ENCODE peak calls at places on chromosomes 7 and 10, in ten cellular contexts. Q is spleen; M is fibroblast of mammary gland; H is IMR-90; J is CD8-positive, alpha-beta T cell; G is thoracic aorta; A is AG10803; E is BJ; L is fibroblast of lung; T is epithelial cell of esophagus. K is an unnamed sample.

GRCh38 chr10:112503643-112504042 is 56.6 kb downstream of the VTI1A start:
- DNase-seq in E (no peak), J (no peak), Q (no peak), M (no peak), G (no peak), T (no peak), A (no peak), H (no peak), L (no peak), K (no peak)

GRCh38 chr10:79137404-79137803 is 68.6 kb downstream of the ZMIZ1 start:
- DNase-seq in L (peak), M (no peak), Q (no peak), T (no peak), J (no peak), A (no peak), E (no peak), H (no peak), G (no peak), K (no peak)

GRCh38 chr7:142669074-142669654 is 80.1 kb upstream of the PRSS1 start:
- DNase-seq in T (peak), M (peak), G (no peak), E (no peak), J (no peak), Q (no peak), L (peak), H (peak), A (peak), K (peak)

GRCh38 chr10:112283100-112283499 is at the start of gene TECTB:
- DNase-seq in M (no peak), G (no peak), L (no peak), A (no peak), T (no peak), E (no peak), J (no peak), H (no peak), Q (no peak), K (no peak)

GRCh38 chr10:132933308-132934042 is 8.9 kb downstream of the CFAP46 start:
- DNase-seq in T (no peak), Q (no peak), J (no peak), E (no peak), A (no peak), G (no peak), H (no peak), L (no peak), M (no peak), K (no peak)

GRCh38 chr7:154289119-154289518 is 236.9 kb downstream of the DPP6 start:
- DNase-seq in Q (peak), L (no peak), E (no peak), J (no peak), M (no peak), G (no peak), H (no peak), A (no peak), T (no peak), K (no peak)

GRCh38 chr10:102001435-102002068 is 54.4 kb downstream of the ARMH3 start:
- DNase-seq in T (no peak), L (peak), Q (no peak), A (no peak), H (no peak), G (no peak), J (no peak), M (no peak), E (no peak), K (no peak)

GRCh38 chr7:134903073-134903790 is 83.1 kb upstream of the AGBL3 start:
- DNase-seq in Q (no peak), A (peak), M (peak), E (no peak), H (no peak), G (no peak), L (peak), T (no peak), J (no peak), K (no peak)

GRCh38 chr10:59037506-59037905 is 138.9 kb upstream of the PHYHIPL start:
- DNase-seq in G (no peak), H (no peak), Q (no peak), L (no peak), A (no peak), T (no peak), M (no peak), E (no peak), J (no peak), K (no peak)

GRCh38 chr7:132065193-132065972 is 509.0 kb upstream of the PODXL start:
- DNase-seq in L (peak), G (peak), E (peak), J (no peak), A (peak), H (peak), T (peak), M (peak), Q (no peak), K (peak)

GRCh38 chr7:116377721-116378120 is 121.8 kb upstream of the CAV2 start:
- DNase-seq in J (no peak), M (no peak), L (no peak), T (no peak), G (no peak), A (no peak), E (no peak), H (no peak), Q (no peak), K (no peak)

GRCh38 chr7:47937065-47937687 is 11.1 kb downstream of the PKD1L1 start:
- DNase-seq in T (no peak), M (no peak), A (no peak), L (no peak), H (no peak), E (no peak), J (no peak), G (no peak), Q (peak), K (no peak)

GRCh38 chr10:131810036-131810804 is 90.6 kb upstream of the PPP2R2D start:
- DNase-seq in L (no peak), T (no peak), Q (no peak), A (no peak), G (no peak), J (peak), M (no peak), H (no peak), E (no peak), K (no peak)

GRCh38 chr10:86536294-86536861 is 14.8 kb upstream of the WAPL start:
- DNase-seq in G (no peak), M (no peak), E (no peak), A (no peak), J (peak), L (no peak), H (no peak), T (no peak), Q (peak), K (no peak)

GRCh38 chr7:28732037-28732869 is 225.9 kb downstream of the TRIL start:
- DNase-seq in Q (no peak), T (peak), M (peak), H (peak), A (peak), G (no peak), L (peak), J (no peak), E (no peak), K (peak)

GRCh38 chr7:101743995-101744360 is 73.4 kb upstream of the CUX1 start:
- DNase-seq in H (no peak), G (no peak), J (no peak), Q (no peak), A (no peak), L (no peak), T (no peak), M (no peak), E (no peak), K (no peak)
- H3K4me3 ChIP-seq in H (no peak), G (peak), J (peak), Q (no peak), A (no peak), L (no peak), T (no peak), M (no peak), E (no peak), K (no peak)

GRCh38 chr10:8245131-8246117 is 190.9 kb downstream of the GATA3 start:
- DNase-seq in T (no peak), J (no peak), Q (no peak), L (peak), A (no peak), M (no peak), E (no peak), H (no peak), G (no peak), K (no peak)

GRCh38 chr10:8246548-8246947 is 192.1 kb downstream of the GATA3 start:
- DNase-seq in M (no peak), E (no peak), L (no peak), G (no peak), H (no peak), A (no peak), J (no peak), T (no peak), Q (no peak), K (no peak)

GRCh38 chr10:8247191-8247590 is 192.7 kb downstream of the GATA3 start:
- DNase-seq in T (no peak), L (no peak), G (no peak), E (no peak), Q (no peak), M (no peak), J (no peak), A (no peak), H (no peak), K (no peak)

GRCh38 chr10:8254350-8254749 is 199.9 kb downstream of the GATA3 start:
- DNase-seq in J (no peak), M (no peak), T (no peak), G (no peak), L (no peak), H (no peak), A (no peak), E (no peak), Q (no peak), K (no peak)

DNA sequence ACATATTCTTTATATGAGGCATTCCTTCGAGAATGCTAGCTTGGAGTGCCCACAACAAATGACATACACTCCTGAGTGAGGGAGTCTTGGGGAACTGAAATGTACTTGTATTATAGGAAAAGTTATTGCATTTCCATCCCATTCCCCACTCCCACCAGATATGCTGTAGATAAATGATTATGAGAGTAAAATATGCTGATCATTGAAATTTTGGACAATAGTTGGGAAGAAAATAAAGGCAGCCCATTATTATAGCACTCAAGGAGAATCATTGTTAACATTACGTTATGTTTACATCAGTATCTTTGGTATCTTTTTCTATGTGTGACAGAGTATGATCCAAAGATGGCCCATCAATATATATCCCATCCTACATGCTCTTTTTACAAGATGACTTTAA is 194.4 kb downstream of the GATA3 start:
- DNase-seq in A (no peak), Q (no peak), T (no peak), L (no peak), E (no peak), J (no peak), M (no peak), H (no peak), G (no peak), K (no peak)
- TF ChIP-seq CTCF in A (no peak), Q (no peak), T (no peak), L (no peak), E (no peak), J (no peak), M (no peak), H (no peak), G (no peak), K (no peak)

GRCh38 chr10:37855691-37856090 is 1.7 kb downstream of the ZNF248 start:
- DNase-seq in L (no peak), E (no peak), T (no peak), J (no peak), M (peak), G (no peak), A (no peak), H (no peak), Q (no peak), K (peak)
- H3K4me3 ChIP-seq in L (no peak), E (no peak), T (peak), J (no peak), M (peak), G (peak), A (peak), H (no peak), Q (no peak), K (peak)

GRCh38 chr10:94351089-94351488 is 11.7 kb downstream of the NOC3L start:
- DNase-seq in H (no peak), E (no peak), A (no peak), J (no peak), M (no peak), L (no peak), Q (no peak), T (no peak), G (no peak), K (no peak)

GRCh38 chr10:94344522-94345122 is 18.1 kb downstream of the NOC3L start:
- DNase-seq in H (no peak), E (no peak), G (no peak), Q (no peak), L (no peak), J (no peak), A (no peak), T (no peak), M (no peak), K (no peak)

GRCh38 chr10:94349327-94349726 is 13.4 kb downstream of the NOC3L start:
- DNase-seq in T (peak), J (no peak), Q (no peak), A (peak), M (peak), E (no peak), L (no peak), G (no peak), H (no peak), K (no peak)
- TF ChIP-seq CTCF in T (no peak), J (no peak), Q (no peak), A (no peak), M (peak), E (peak), L (no peak), G (no peak), H (no peak), K (no peak)

GRCh38 chr10:11527700-11528255 is 83.7 kb downstream of the USP6NL start:
- DNase-seq in E (no peak), H (peak), T (no peak), M (no peak), Q (no peak), G (no peak), A (no peak), L (no peak), J (no peak), K (no peak)
- H3K4me3 ChIP-seq in E (no peak), H (peak), T (no peak), M (no peak), Q (no peak), G (peak), A (no peak), L (peak), J (no peak), K (peak)

GRCh38 chr10:17836917-17837316 is 27.8 kb downstream of the MRC1 start:
- DNase-seq in H (peak), E (no peak), M (peak), Q (no peak), J (no peak), G (no peak), T (peak), L (peak), A (peak), K (peak)

GRCh38 chr10:17831896-17832295 is 22.7 kb downstream of the MRC1 start:
- DNase-seq in H (no peak), G (no peak), A (no peak), L (no peak), T (no peak), E (no peak), M (no peak), Q (no peak), J (no peak), K (no peak)

GRCh38 chr10:17833656-17834055 is 24.5 kb downstream of the MRC1 start:
- DNase-seq in L (no peak), G (no peak), H (no peak), A (no peak), Q (no peak), E (no peak), T (peak), M (no peak), J (no peak), K (no peak)

GRCh38 chr10:17838080-17838634 is 29.0 kb downstream of the MRC1 start:
- DNase-seq in E (no peak), G (no peak), J (no peak), H (no peak), A (peak), L (no peak), M (peak), Q (no peak), T (no peak), K (peak)

GRCh38 chr10:17835688-17836087 is 26.5 kb downstream of the MRC1 start:
- DNase-seq in E (peak), Q (no peak), L (peak), M (peak), H (peak), T (peak), J (no peak), A (peak), G (no peak), K (peak)
- TF ChIP-seq CTCF in E (no peak), Q (no peak), L (no peak), M (no peak), H (no peak), T (peak), J (no peak), A (peak), G (no peak), K (no peak)

K was measured in foreskin fibroblast.